ENCODE peak calls at places on chromosomes 4 and X, in six cellular contexts. T is stimulated activated naive CD4-positive, alpha-beta T cell; A is CD4-positive, alpha-beta T cell; X is transverse colon; D is GM23248; S is effector CD8-positive, alpha-beta T cell. I is an unnamed sample.
A peak's percentile ranks its signal among the peaks of the same experiment; 100 is the strongest.

GRCh38 chr4:67770422-67770821 is 16.2 kb upstream of the GNRHR start:
- DNase-seq in T (no peak), A (no peak), X (no peak), D (no peak), S (no peak), I (no peak)

GRCh38 chr4:184648220-184649025 is 824 bp downstream of the CASP3 start:
- DNase-seq in T (peak; percentile 27), A (peak; percentile 28), X (peak; percentile 72), D (peak; percentile 80), S (peak; percentile 20), I (peak; percentile 76)

GRCh38 chr4:86845593-86845992 is 3.6 kb downstream of the SLC10A6 start:
- DNase-seq in T (no peak), A (no peak), X (no peak), D (no peak), S (no peak), I (no peak)

GRCh38 chr4:115852767-115853091 is 739.3 kb upstream of the NDST4 start:
- DNase-seq in T (no peak), A (no peak), X (no peak), D (no peak), S (no peak), I (no peak)

GRCh38 chr4:20249333-20249732 is 2.4 kb upstream of the SLIT2 start:
- DNase-seq in T (no peak), A (no peak), X (no peak), D (peak; percentile 76), S (no peak), I (peak; percentile 65)

GRCh38 chr4:133379681-133380438 is 230.8 kb downstream of the PCDH10 start:
- DNase-seq in T (no peak), A (no peak), X (no peak), D (no peak), S (no peak), I (no peak)

GRCh38 chrX:106177982-106178321 is 9.8 kb downstream of the PWWP3B start:
- DNase-seq in T (no peak), A (no peak), X (no peak), D (no peak), S (no peak), I (no peak)

GRCh38 chr4:151012836-151013235 is 2.2 kb downstream of the LRBA start:
- DNase-seq in T (no peak), A (no peak), X (peak; percentile 51), D (no peak), S (no peak), I (peak; percentile 14)

GRCh38 chr4:16439003-16439402 is 212.7 kb upstream of the TAPT1 start:
- DNase-seq in T (no peak), A (no peak), X (no peak), D (peak; percentile 76), S (no peak), I (peak; percentile 19)

GRCh38 chr4:128512767-128513322 is 225.2 kb upstream of the PGRMC2 start:
- DNase-seq in T (no peak), A (no peak), X (no peak), D (peak; percentile 49), S (no peak), I (no peak)

GRCh38 chr4:165379662-165380061 is 854 bp downstream of the CPE start:
- DNase-seq in T (no peak), A (no peak), X (no peak), D (peak; percentile 16), S (no peak), I (peak; percentile 54)

I was measured in astrocyte of the hippocampus.